ENCODE peak calls at places on chromosomes 3 and 15, in ten cellular contexts. R is GM12865, E is HepG2, F is GM06990, H is psoas muscle, L is coronary artery, S is ovary, N is GM12864, Q is osteocyte, A is kidney epithelial cell. K is an unnamed sample.

GRCh38 chr3:30319713-30320112 is 286.7 kb upstream of the TGFBR2 start:
- DNase-seq in E (peak), F (no peak), L (no peak), A (no peak), H (no peak), N (no peak), Q (no peak), R (peak), S (no peak), K (peak)

GRCh38 chr3:55059027-55059629 is 131.3 kb upstream of the LRTM1 start:
- DNase-seq in L (no peak), R (no peak), E (no peak), H (no peak), A (no peak), S (no peak), F (no peak), Q (no peak), N (no peak), K (no peak)

GRCh38 chr15:66096711-66097058 is 156.9 kb downstream of the MEGF11 start:
- DNase-seq in H (no peak), F (no peak), R (no peak), L (no peak), S (no peak), N (no peak), A (no peak), Q (no peak), E (no peak), K (no peak)

GRCh38 chr15:68646751-68647150 is 68.0 kb downstream of the CORO2B start:
- DNase-seq in Q (no peak), E (no peak), L (peak), S (peak), H (no peak), N (no peak), R (no peak), A (no peak), F (no peak), K (no peak)

GRCh38 chr3:56019490-56019889 is 448.8 kb downstream of the ERC2 start:
- DNase-seq in A (no peak), R (no peak), N (no peak), F (no peak), E (no peak), S (no peak), L (no peak), Q (no peak), H (no peak), K (no peak)

GRCh38 chr15:85582719-85583089 is 202.3 kb downstream of the AKAP13 start:
- DNase-seq in L (no peak), E (no peak), R (peak), F (peak), H (peak), S (peak), N (no peak), Q (no peak), A (no peak), K (no peak)

GRCh38 chr15:58487724-58488120 is 55.9 kb downstream of the LIPC start:
- DNase-seq in N (no peak), E (no peak), H (no peak), A (no peak), L (no peak), R (no peak), F (no peak), Q (no peak), S (no peak), K (no peak)

GRCh38 chr3:150254199-150254786 is 153.8 kb upstream of the TSC22D2 start:
- DNase-seq in F (no peak), L (no peak), H (no peak), E (no peak), A (no peak), S (no peak), N (no peak), R (no peak), Q (no peak), K (no peak)

GRCh38 chr15:54082836-54083492 is 104.7 kb downstream of the UNC13C start:
- DNase-seq in A (no peak), L (no peak), F (no peak), E (peak), Q (no peak), H (no peak), R (peak), S (no peak), N (no peak), K (peak)

GRCh38 chr15:55916666-55917409 is 76.6 kb downstream of the NEDD4 start:
- DNase-seq in Q (no peak), E (no peak), N (no peak), A (peak), F (no peak), S (no peak), H (no peak), L (no peak), R (no peak), K (no peak)

GRCh38 chr3:1088503-1088902 is 4.3 kb upstream of the CNTN6 start:
- DNase-seq in N (no peak), S (no peak), E (no peak), A (no peak), H (no peak), R (no peak), Q (no peak), L (no peak), F (no peak), K (no peak)

GRCh38 chr15:64191971-64192830 is 29.4 kb upstream of the PPIB start:
- DNase-seq in H (no peak), R (no peak), L (no peak), F (no peak), E (no peak), Q (no peak), N (no peak), S (no peak), A (no peak), K (no peak)

GRCh38 chr15:96553931-96554330 is 223.4 kb downstream of the NR2F2 start:
- DNase-seq in F (no peak), Q (no peak), N (no peak), R (no peak), H (no peak), A (no peak), S (no peak), E (no peak), L (no peak), K (no peak)

GRCh38 chr15:96551722-96552121 is 221.2 kb downstream of the NR2F2 start:
- DNase-seq in L (no peak), N (no peak), R (no peak), Q (no peak), E (no peak), H (no peak), S (no peak), A (no peak), F (no peak), K (no peak)

GRCh38 chr15:96553006-96553405 is 222.5 kb downstream of the NR2F2 start:
- DNase-seq in Q (no peak), A (no peak), L (no peak), E (no peak), R (no peak), N (no peak), S (no peak), F (no peak), H (no peak), K (no peak)

GRCh38 chr15:96554541-96554940 is 224.0 kb downstream of the NR2F2 start:
- DNase-seq in S (no peak), F (no peak), A (no peak), R (no peak), Q (no peak), E (no peak), N (no peak), H (no peak), L (no peak), K (no peak)

DNA sequence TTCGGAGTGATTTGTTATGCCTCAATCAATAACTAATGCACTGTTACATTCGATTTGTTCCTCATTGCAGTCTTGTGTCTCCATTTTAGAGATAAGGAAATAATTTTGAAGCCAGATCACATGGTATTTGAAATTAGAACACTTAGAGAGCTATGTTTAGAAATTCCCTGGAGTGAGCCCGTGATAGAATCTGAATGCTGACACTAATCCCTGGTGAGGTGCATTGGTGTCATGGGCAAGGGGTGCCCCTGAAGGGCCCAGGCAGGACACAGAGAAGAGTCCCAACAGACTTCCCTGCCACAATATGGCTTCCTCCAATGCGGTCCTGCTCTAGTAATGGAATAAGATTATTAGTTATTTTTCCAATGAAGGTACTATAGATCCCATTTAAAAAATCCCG is 223.0 kb downstream of the NR2F2 start:
- DNase-seq in R (no peak), L (no peak), H (no peak), A (no peak), F (no peak), Q (no peak), E (no peak), S (no peak), N (no peak), K (no peak)
- TF ChIP-seq CTCF in R (no peak), L (no peak), H (no peak), A (no peak), F (no peak), Q (no peak), E (no peak), S (no peak), N (no peak), K (no peak)

DNA sequence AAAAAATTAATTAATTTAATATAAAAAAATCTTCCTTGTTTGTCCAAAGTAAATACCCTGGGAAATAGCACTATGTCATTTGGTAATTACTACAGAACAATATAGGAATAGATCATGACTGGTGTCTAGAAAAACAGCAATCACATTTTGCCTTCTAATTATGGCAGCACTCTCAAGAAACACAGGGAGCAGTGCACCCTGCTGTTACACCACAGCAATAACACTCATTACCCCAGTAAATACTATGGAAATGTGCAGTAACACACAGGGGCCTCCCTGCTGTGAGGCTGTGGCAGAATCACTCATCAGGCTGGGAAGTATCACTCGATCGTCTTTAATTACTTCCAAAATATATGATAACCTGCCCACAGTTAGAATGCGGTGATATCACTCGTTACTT is 646.0 kb downstream of the TUSC7 start:
- DNase-seq in E (peak), R (peak), A (no peak), S (no peak), Q (no peak), H (no peak), N (no peak), F (no peak), L (no peak), K (peak)
- TF ChIP-seq CTCF in E (peak), R (peak), A (peak), S (no peak), Q (peak), H (no peak), N (peak), F (peak), L (no peak), K (peak)

GRCh38 chr15:74955017-74955416 is 1.6 kb downstream of the RPP25 start:
- DNase-seq in S (no peak), E (no peak), L (no peak), A (no peak), H (no peak), R (no peak), F (no peak), Q (no peak), N (no peak), K (no peak)
- TF ChIP-seq CTCF in S (no peak), E (no peak), L (no peak), A (no peak), H (no peak), R (no peak), F (no peak), Q (no peak), N (no peak), K (no peak)

GRCh38 chr3:36867810-36868209 is 77.0 kb downstream of the TRANK1 start:
- DNase-seq in Q (no peak), A (no peak), N (no peak), S (no peak), H (no peak), E (no peak), R (no peak), L (no peak), F (no peak), K (no peak)

GRCh38 chr3:36874351-36874874 is 70.4 kb downstream of the TRANK1 start:
- DNase-seq in F (no peak), R (no peak), H (no peak), N (no peak), A (no peak), E (no peak), S (no peak), Q (no peak), L (no peak), K (no peak)

GRCh38 chr3:36875397-36875796 is 69.5 kb downstream of the TRANK1 start:
- DNase-seq in A (no peak), H (no peak), Q (no peak), R (no peak), S (no peak), N (no peak), F (no peak), E (no peak), L (no peak), K (no peak)

GRCh38 chr3:36868614-36869436 is 76.0 kb downstream of the TRANK1 start:
- DNase-seq in S (no peak), E (peak), A (peak), H (no peak), R (peak), N (peak), Q (no peak), L (no peak), F (no peak), K (peak)

GRCh38 chr3:36871379-36872126 is 73.3 kb downstream of the TRANK1 start:
- DNase-seq in N (no peak), F (no peak), E (no peak), R (no peak), S (no peak), A (no peak), Q (no peak), L (no peak), H (no peak), K (no peak)
- TF ChIP-seq CTCF in N (peak), F (no peak), E (no peak), R (no peak), S (no peak), A (no peak), Q (no peak), L (no peak), H (no peak), K (peak)

GRCh38 chr3:76652524-76652923 is 387.4 kb upstream of the ROBO2 start:
- DNase-seq in E (no peak), R (no peak), H (no peak), F (no peak), S (no peak), Q (no peak), N (no peak), L (no peak), A (no peak), K (no peak)

GRCh38 chr3:76646921-76647562 is 392.9 kb upstream of the ROBO2 start:
- DNase-seq in Q (no peak), H (no peak), E (peak), A (no peak), L (no peak), S (no peak), R (no peak), F (no peak), N (no peak), K (peak)

GRCh38 chr3:76656531-76657070 is 383.3 kb upstream of the ROBO2 start:
- DNase-seq in R (no peak), H (no peak), S (no peak), L (no peak), F (no peak), A (no peak), N (no peak), Q (no peak), E (no peak), K (no peak)

GRCh38 chr3:76651784-76652183 is 388.1 kb upstream of the ROBO2 start:
- DNase-seq in S (no peak), E (no peak), L (no peak), A (no peak), R (peak), N (no peak), Q (no peak), F (no peak), H (no peak), K (no peak)
- TF ChIP-seq CTCF in S (no peak), E (no peak), L (no peak), A (no peak), R (no peak), N (no peak), Q (no peak), F (no peak), H (no peak), K (no peak)

GRCh38 chr3:196192036-196193001 is 18.9 kb downstream of the ZDHHC19 start:
- DNase-seq in S (no peak), R (peak), N (peak), Q (no peak), L (no peak), A (no peak), E (peak), F (peak), H (peak), K (no peak)
- TF ChIP-seq CTCF in S (no peak), R (no peak), N (no peak), Q (no peak), L (no peak), A (no peak), E (peak), F (peak), H (no peak), K (no peak)

GRCh38 chr3:120353463-120353862 is 4.3 kb upstream of the LRRC58 start:
- DNase-seq in Q (no peak), R (no peak), A (no peak), E (no peak), H (no peak), F (no peak), N (no peak), L (no peak), S (no peak), K (no peak)

GRCh38 chr3:120355486-120355885 is 6.3 kb upstream of the LRRC58 start:
- DNase-seq in Q (no peak), A (no peak), E (no peak), L (no peak), N (no peak), S (no peak), H (no peak), F (no peak), R (peak), K (no peak)

GRCh38 chr3:120352017-120352416 is 2.9 kb upstream of the LRRC58 start:
- DNase-seq in A (no peak), L (no peak), N (no peak), H (no peak), E (no peak), S (no peak), R (no peak), Q (no peak), F (no peak), K (no peak)

GRCh38 chr3:120357807-120358206 is 8.7 kb upstream of the LRRC58 start:
- DNase-seq in F (no peak), N (no peak), E (no peak), L (no peak), R (no peak), A (no peak), S (no peak), H (no peak), Q (no peak), K (no peak)
- TF ChIP-seq CTCF in F (peak), N (no peak), E (peak), L (no peak), R (no peak), A (no peak), S (no peak), H (no peak), Q (no peak), K (no peak)

GRCh38 chr3:172201990-172202318 is 162.6 kb downstream of the FNDC3B start:
- DNase-seq in F (no peak), H (no peak), E (no peak), N (no peak), S (no peak), A (no peak), L (no peak), R (no peak), Q (no peak), K (no peak)
- TF ChIP-seq CTCF in F (no peak), H (no peak), E (no peak), N (no peak), S (peak), A (no peak), L (no peak), R (no peak), Q (no peak), K (no peak)

DNA sequence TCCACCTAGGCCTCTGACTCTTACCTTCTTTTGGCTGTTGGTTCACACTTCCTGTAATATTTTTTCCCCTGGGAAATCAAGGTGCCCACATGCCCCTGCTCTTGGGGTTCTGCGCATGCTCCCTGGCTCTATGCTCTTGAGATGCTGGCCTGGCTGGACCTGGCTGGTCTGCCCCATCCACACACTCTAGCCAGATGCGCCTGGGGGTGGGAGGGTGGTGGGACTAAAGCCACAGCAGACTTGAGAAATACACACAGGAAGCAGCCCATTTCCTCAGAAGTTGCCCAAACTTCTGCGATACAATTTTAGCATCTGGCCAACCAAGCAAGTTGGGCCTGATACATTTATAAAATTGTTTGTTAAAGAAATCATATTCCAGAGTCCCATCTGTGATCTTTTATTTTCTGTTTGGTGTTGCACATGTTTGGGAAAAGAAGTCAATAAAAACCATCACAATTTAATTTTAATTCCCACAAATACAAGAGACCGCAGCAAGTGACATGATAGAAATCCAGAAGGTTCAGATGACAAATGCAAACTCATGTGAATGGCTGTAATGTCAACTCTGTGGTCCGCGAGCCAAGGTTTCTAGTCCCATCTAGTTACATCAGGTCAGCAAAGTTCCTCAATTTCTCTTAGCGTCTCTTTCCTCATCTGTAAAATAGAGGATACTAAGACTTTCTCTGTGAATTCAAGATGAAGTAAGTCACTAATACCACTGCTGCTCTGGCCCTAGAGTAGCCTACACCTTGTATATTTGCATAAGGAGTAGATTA is 55.9 kb upstream of the MEF2A start:
- DNase-seq in N (no peak), E (no peak), Q (no peak), H (no peak), A (no peak), R (peak), F (no peak), S (no peak), L (no peak), K (no peak)
- TF ChIP-seq CTCF in N (no peak), E (no peak), Q (no peak), H (no peak), A (no peak), R (no peak), F (no peak), S (no peak), L (no peak), K (no peak)

DNA sequence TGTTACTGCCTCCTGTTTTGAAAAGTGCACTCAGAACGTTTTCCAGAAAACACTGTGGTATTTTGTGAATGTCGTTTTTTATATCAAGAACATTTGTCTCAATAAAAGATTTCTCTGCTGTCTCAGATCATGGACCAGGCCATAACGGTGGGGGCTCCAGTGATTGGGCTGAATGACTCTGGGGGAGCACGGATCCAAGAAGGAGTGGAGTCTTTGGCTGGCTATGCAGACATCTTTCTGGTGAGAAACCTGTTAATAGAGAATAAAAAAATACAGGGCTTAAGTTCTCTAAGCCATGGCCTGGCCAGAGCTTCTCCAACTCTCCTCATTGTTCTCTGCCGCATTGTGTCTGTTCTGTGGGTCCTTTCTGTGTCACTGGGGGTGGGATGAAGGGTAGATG is 11.7 kb downstream of the PCCB start:
- DNase-seq in R (no peak), A (no peak), L (no peak), N (no peak), H (no peak), E (no peak), F (no peak), Q (peak), S (no peak), K (no peak)
- TF ChIP-seq CTCF in R (no peak), A (no peak), L (no peak), N (no peak), H (no peak), E (no peak), F (no peak), Q (no peak), S (no peak), K (no peak)

K was measured in Caco-2.